ENCODE peak calls at places on chromosomes 13 and 19, in four cellular contexts. Q is neural crest cell, J is progenitor cell of endocrine pancreas, N is foreskin fibroblast. C is an unnamed sample.

GRCh38 chr19:8368136-8368535 is 4.2 kb downstream of the ANGPTL4 start:
- DNase-seq in N (no peak), J (no peak), Q (no peak), C (no peak)

GRCh38 chr19:3767050-3767449 is 4.6 kb downstream of the MRPL54 start:
- DNase-seq in Q (no peak), J (no peak), N (no peak), C (no peak)

GRCh38 chr13:93361703-93362102 is 135.1 kb downstream of the GPC6 start:
- DNase-seq in N (no peak), J (no peak), Q (no peak), C (no peak)

GRCh38 chr13:92530364-92530763 is 696.2 kb upstream of the GPC6 start:
- DNase-seq in Q (no peak), J (no peak), N (no peak), C (no peak)

GRCh38 chr13:106619688-106620555 is 52.0 kb upstream of the ARGLU1 start:
- DNase-seq in N (peak; percentile 78), J (no peak), Q (peak; percentile 9), C (peak; percentile 16)

GRCh38 chr13:77872995-77873394 is 45.6 kb downstream of the EDNRB start:
- DNase-seq in Q (no peak), J (no peak), N (no peak), C (no peak)

GRCh38 chr19:21158523-21159135 is 16.8 kb downstream of the ZNF431 start:
- DNase-seq in Q (no peak), J (no peak), N (peak; percentile 33), C (peak; percentile 40)

GRCh38 chr19:23440791-23441190 is 45.5 kb upstream of the ZNF91 start:
- DNase-seq in N (no peak), J (no peak), Q (no peak), C (no peak)

GRCh38 chr13:79915386-79915785 is 425.5 kb downstream of the SPRY2 start:
- DNase-seq in J (no peak), N (peak; percentile 52), Q (no peak), C (no peak)

GRCh38 chr13:43529796-43530195 is 257.0 kb downstream of the ENOX1 start:
- DNase-seq in J (no peak), Q (no peak), N (no peak), C (no peak)

GRCh38 chr19:8046569-8047165 is 5.9 kb upstream of the CCL25 start:
- DNase-seq in N (no peak), Q (no peak), J (no peak), C (no peak)

GRCh38 chr19:32581704-32582164 is 744 bp downstream of the PDCD5 start:
- DNase-seq in J (no peak), Q (peak; percentile 9), N (peak; percentile 52), C (no peak)

GRCh38 chr19:32580353-32580900 is 563 bp upstream of the PDCD5 start:
- DNase-seq in N (no peak), Q (no peak), J (no peak), C (no peak)

GRCh38 chr19:32576790-32577189 is 4.2 kb upstream of the PDCD5 start:
- DNase-seq in N (no peak), J (no peak), Q (no peak), C (no peak)

DNA sequence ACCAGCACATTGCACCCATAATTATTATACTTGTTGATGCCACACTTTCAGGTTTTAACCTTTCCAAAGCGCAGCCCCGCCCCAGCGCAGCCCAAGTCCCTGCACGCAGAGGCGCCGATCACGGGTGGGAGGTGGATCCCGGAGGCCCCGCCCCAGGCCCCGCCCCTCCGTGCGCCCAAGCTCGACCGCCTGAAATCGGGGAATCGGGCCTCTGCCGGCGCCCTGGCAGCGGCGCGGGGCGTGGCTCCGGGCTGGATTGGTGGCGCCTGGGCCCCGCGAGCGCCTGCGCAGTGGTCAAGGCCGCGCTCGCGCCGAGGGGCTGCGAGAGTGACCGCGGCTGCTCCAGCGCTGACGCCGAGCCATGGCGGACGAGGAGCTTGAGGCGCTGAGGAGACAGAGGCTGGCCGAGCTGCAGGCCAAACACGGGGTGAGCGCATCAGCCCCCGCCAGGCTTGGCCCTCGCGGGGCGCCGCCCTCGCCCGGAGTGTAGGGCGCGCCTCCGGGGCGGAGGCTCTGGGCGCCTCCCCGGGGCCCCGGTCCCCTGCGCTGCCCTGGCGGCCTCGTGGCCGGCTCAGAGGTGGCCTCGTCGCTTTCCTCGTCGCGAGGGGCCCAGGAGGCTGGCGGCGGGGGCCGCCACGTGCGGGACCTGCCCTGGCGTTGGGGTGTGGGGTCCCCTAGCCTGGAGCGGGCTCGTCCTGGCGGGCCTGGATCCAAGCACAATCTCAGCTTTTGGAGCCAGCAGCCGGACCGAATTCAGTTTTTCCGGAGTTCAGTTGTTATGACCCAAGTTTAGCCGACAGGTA is at the start of gene PDCD5:
- DNase-seq in J (peak; percentile 94), N (peak; percentile 98), Q (peak; percentile 86), C (peak; percentile 10)
- TF ChIP-seq CTCF in J (no peak), N (no peak), Q (no peak), C (no peak)

GRCh38 chr13:50523307-50523706 is 320.2 kb downstream of the DLEU7 start:
- DNase-seq in J (no peak), N (no peak), Q (no peak), C (no peak)
- TF ChIP-seq CTCF in J (no peak), N (no peak), Q (no peak), C (no peak)

GRCh38 chr19:6967962-6968361 is 53.3 kb downstream of the MBD3L2B start:
- DNase-seq in J (no peak), N (no peak), Q (no peak), C (no peak)

GRCh38 chr19:6963937-6964336 is 57.3 kb downstream of the MBD3L2B start:
- DNase-seq in Q (no peak), N (no peak), J (no peak), C (no peak)

GRCh38 chr19:6958786-6959185 is 62.4 kb downstream of the MBD3L2B start:
- DNase-seq in N (no peak), Q (no peak), J (no peak), C (no peak)

DNA sequence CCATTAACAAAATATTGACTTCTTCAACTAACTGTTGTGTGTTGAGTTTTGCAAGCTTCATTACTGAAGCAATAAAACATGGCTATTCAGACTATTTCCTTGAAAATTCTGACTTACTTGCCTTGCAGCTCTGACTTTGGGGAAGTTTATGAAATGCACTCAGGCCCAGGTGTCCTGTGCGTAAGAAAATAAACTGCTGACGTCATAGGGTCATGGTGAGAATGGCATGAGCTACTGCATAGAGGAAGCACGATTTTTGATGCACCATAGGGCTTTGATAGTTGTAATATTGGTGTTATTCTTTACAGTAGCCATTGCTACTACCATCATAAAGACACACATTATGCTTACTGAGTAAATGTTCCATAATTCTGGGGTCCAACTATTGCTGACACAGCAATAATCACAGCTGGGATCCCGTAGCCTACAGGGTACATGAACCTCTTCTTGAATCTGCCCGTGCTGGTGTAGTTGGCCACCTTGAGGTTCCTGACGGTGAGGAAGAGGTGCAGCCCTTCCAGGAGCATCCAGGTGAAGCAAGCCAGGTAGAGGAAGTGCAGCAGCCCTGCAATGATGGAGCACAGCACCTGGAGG is 57.9 kb downstream of the MBD3L2B start:
- DNase-seq in Q (no peak), J (no peak), N (no peak), C (no peak)
- TF ChIP-seq CTCF in Q (no peak), J (no peak), N (no peak), C (no peak)

GRCh38 chr19:2253106-2254051 is 2.8 kb downstream of the JSRP1 start:
- DNase-seq in J (no peak), N (no peak), Q (peak; percentile 41), C (no peak)

GRCh38 chr19:2255982-2256685 is at the start of gene JSRP1:
- DNase-seq in J (no peak), Q (no peak), N (no peak), C (no peak)

GRCh38 chr19:2252481-2253105 is 3.5 kb downstream of the AMH start:
- DNase-seq in Q (no peak), N (no peak), J (no peak), C (no peak)

GRCh38 chr19:2255112-2255845 is 938 bp downstream of the JSRP1 start:
- DNase-seq in Q (no peak), J (no peak), N (no peak), C (no peak)

GRCh38 chr19:2254052-2254872 is 2.0 kb downstream of the JSRP1 start:
- DNase-seq in N (no peak), Q (peak; percentile 77), J (peak; percentile 66), C (no peak)
- TF ChIP-seq CTCF in N (peak; percentile 23), Q (peak; percentile 62), J (peak; percentile 71), C (peak; percentile 57)

GRCh38 chr19:45782820-45783785 is 813 bp upstream of the DMPK start:
- DNase-seq in J (no peak), N (peak; percentile 89), Q (no peak), C (peak; percentile 31)
- TF ChIP-seq CTCF in J (no peak), N (no peak), Q (no peak), C (peak; percentile 14)

DNA sequence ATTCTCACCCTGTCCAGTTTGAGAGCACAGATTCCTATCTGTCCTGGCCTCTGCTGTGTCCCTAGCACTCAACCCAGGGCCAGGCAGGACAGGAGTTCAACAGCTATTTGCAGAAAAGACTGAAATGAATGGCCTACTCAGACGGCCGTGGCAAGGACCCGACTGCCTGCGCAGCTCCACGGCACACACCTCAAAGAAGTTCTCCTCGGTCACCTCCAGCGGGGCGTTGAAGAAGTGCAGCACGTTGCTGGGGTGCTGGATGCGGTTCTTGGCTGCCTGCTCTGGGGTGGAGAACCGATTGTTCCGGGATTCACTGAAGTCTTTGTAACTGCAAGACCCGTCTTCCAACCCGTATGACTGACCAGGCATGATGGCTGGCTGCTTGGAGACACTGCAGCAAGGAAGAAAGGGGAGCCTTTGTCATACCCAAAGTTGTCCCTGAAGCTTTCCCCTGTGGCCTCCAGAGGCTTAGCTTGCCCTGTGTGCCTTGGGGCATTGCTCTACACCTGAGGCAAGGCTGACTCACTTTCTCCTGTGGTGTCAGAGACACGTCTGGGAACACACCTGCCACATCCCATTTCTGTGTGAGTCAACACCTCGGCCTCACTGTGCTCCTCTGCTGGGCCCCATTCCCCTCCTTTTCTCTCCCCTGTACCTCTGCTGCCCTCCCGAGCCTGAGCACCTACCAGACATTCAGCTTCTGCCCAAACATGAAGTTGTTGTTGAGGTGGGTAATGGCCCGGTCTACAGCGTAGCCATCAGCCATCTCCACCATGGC is 6.8 kb upstream of the ECH1 start:
- DNase-seq in J (no peak), Q (no peak), N (no peak), C (no peak)
- TF ChIP-seq CTCF in J (no peak), Q (no peak), N (no peak), C (no peak)

GRCh38 chr13:111313911-111314425 is 6.5 kb upstream of the TEX29 start:
- DNase-seq in J (no peak), Q (no peak), N (peak; percentile 19), C (no peak)
- TF ChIP-seq CTCF in J (no peak), Q (no peak), N (no peak), C (no peak)